ENCODE peak calls at places on chromosomes 2 and 18, in eight cellular contexts. X, O, Q, I, B, A, L and K are unnamed samples.

GRCh38 chr2:85501244-85501643 is 37.7 kb upstream of the MAT2A start:
- DNase-seq in Q (no peak), A (no peak), B (peak; percentile 23), L (no peak), X (no peak), I (no peak), O (no peak), K (peak; percentile 26)

GRCh38 chr2:18362696-18363095 is 197.8 kb downstream of the RDH14 start:
- DNase-seq in A (peak; percentile 86), L (no peak), X (peak; percentile 99), O (no peak), B (no peak), Q (no peak), I (no peak), K (no peak)

GRCh38 chr2:53559302-53559967 is 208.2 kb upstream of the CHAC2 start:
- DNase-seq in B (no peak), A (peak; percentile 6), I (peak; percentile 80), O (peak; percentile 82), Q (peak; percentile 77), X (peak; percentile 7), L (no peak), K (no peak)

GRCh38 chr2:3727397-3728045 is 24.1 kb downstream of the DCDC2C start:
- DNase-seq in A (no peak), B (no peak), X (no peak), L (peak; percentile 54), O (no peak), I (no peak), Q (no peak), K (no peak)

GRCh38 chr2:165245081-165245480 is 5.9 kb downstream of the SCN2A start:
- DNase-seq in X (no peak), Q (no peak), L (no peak), B (no peak), I (no peak), O (no peak), A (no peak), K (no peak)

GRCh38 chr18:71168576-71169145 is 879.8 kb downstream of the SOCS6 start:
- DNase-seq in I (no peak), Q (no peak), X (peak; percentile 3), A (no peak), L (no peak), O (no peak), B (peak; percentile 59), K (peak; percentile 76)

GRCh38 chr2:181275643-181276070 is 181.5 kb upstream of the ITGA4 start:
- DNase-seq in B (no peak), A (no peak), X (no peak), L (peak; percentile 41), O (no peak), I (no peak), Q (no peak), K (no peak)

GRCh38 chr2:165402142-165402541 is 67.4 kb upstream of the CSRNP3 start:
- DNase-seq in A (no peak), X (no peak), L (no peak), O (no peak), I (no peak), Q (no peak), B (peak; percentile 46), K (peak; percentile 56)

GRCh38 chr2:228417526-228417925 is 236.0 kb upstream of the SPHKAP start:
- DNase-seq in X (peak; percentile 2), O (peak; percentile 57), A (peak; percentile 41), L (no peak), B (no peak), Q (no peak), I (peak; percentile 44), K (no peak)

GRCh38 chr2:65231121-65231520 is 3.5 kb downstream of the ACTR2 start:
- DNase-seq in X (peak; percentile 70), I (peak; percentile 34), A (peak; percentile 77), O (peak; percentile 4), B (peak; percentile 3), Q (no peak), L (no peak), K (peak; percentile 9)

GRCh38 chr2:110958720-110959119 is 162.0 kb upstream of the BCL2L11 start:
- DNase-seq in X (no peak), I (no peak), L (no peak), B (no peak), A (no peak), Q (no peak), O (no peak), K (no peak)

GRCh38 chr2:176109226-176109954 is 2.3 kb downstream of the HOXD11 start:
- DNase-seq in X (no peak), O (no peak), B (no peak), L (no peak), A (peak; percentile 57), Q (no peak), I (no peak), K (peak; percentile 56)

GRCh38 chr18:23565916-23566547 is 20.3 kb downstream of the NPC1 start:
- DNase-seq in B (no peak), L (no peak), A (no peak), Q (no peak), I (peak; percentile 75), O (peak; percentile 84), X (no peak), K (no peak)

GRCh38 chr2:152507941-152508340 is 173.0 kb downstream of the FMNL2 start:
- DNase-seq in L (no peak), X (no peak), B (no peak), O (no peak), I (no peak), A (no peak), Q (no peak), K (no peak)

GRCh38 chr2:27080603-27080938 is 2.2 kb downstream of the EMILIN1 start:
- DNase-seq in X (no peak), I (no peak), L (no peak), O (no peak), B (no peak), Q (no peak), A (no peak), K (no peak)

GRCh38 chr2:62375051-62375450 is 130.9 kb downstream of the TMEM17 start:
- DNase-seq in L (no peak), I (no peak), O (no peak), B (no peak), Q (no peak), X (no peak), A (no peak), K (no peak)

GRCh38 chr18:49177812-49178211 is 227.0 kb upstream of the SMAD7 start:
- DNase-seq in B (no peak), O (peak; percentile 63), X (peak; percentile 90), I (no peak), Q (no peak), L (no peak), A (peak; percentile 78), K (no peak)

GRCh38 chr2:3368261-3368722 is 9.3 kb downstream of the EIPR1 start:
- DNase-seq in O (no peak), B (no peak), A (no peak), L (no peak), X (no peak), Q (no peak), I (no peak), K (no peak)

GRCh38 chr2:14094592-14094991 is 537.9 kb upstream of the LRATD1 start:
- DNase-seq in B (no peak), I (peak; percentile 33), Q (no peak), A (no peak), O (no peak), X (no peak), L (no peak), K (no peak)

GRCh38 chr18:48164096-48164475 is 233.6 kb upstream of the SMAD2 start:
- DNase-seq in X (no peak), A (no peak), L (no peak), B (no peak), O (no peak), I (no peak), Q (no peak), K (no peak)

GRCh38 chr2:170840717-170841210 is 24.1 kb downstream of the GAD1 start:
- DNase-seq in B (no peak), I (no peak), Q (no peak), O (no peak), X (no peak), A (no peak), L (no peak), K (no peak)

GRCh38 chr2:167462379-167462778 is 574.1 kb downstream of the XIRP2 start:
- DNase-seq in L (no peak), I (no peak), B (no peak), Q (no peak), X (no peak), A (no peak), O (no peak), K (no peak)

GRCh38 chr2:233444501-233444900 is 90.2 kb downstream of the DGKD start:
- DNase-seq in Q (no peak), O (no peak), X (no peak), I (no peak), B (no peak), A (no peak), L (no peak), K (no peak)

GRCh38 chr2:224849264-224849663 is 133.1 kb upstream of the CCDC195 start:
- DNase-seq in O (peak; percentile 32), I (no peak), Q (no peak), X (no peak), B (no peak), L (peak; percentile 17), A (no peak), K (no peak)
- H3K36me3 ChIP-seq in O (no peaks in the 10 kb centered on the region), I (no peaks in the 10 kb centered on the region), Q (no peaks in the 10 kb centered on the region), X (peaks cover 5% of the 10 kb centered on the region), B (no peaks in the 10 kb centered on the region), L (no peaks in the 10 kb centered on the region), A (peaks cover 12% of the 10 kb centered on the region), K (no peaks in the 10 kb centered on the region)

GRCh38 chr18:46877329-46877987 is 39.8 kb downstream of the PIAS2 start:
- DNase-seq in I (no peak), B (no peak), O (no peak), Q (no peak), A (no peak), X (no peak), L (peak; percentile 14), K (no peak)
- H3K27ac ChIP-seq in I (no peak overlapping the region), B (no peak overlapping the region), O (no peak overlapping the region), Q (no peak overlapping the region), A (no peak overlapping the region), X (no peak overlapping the region), L (peak overlapping the region; percentile 73), K (no peak overlapping the region)

DNA sequence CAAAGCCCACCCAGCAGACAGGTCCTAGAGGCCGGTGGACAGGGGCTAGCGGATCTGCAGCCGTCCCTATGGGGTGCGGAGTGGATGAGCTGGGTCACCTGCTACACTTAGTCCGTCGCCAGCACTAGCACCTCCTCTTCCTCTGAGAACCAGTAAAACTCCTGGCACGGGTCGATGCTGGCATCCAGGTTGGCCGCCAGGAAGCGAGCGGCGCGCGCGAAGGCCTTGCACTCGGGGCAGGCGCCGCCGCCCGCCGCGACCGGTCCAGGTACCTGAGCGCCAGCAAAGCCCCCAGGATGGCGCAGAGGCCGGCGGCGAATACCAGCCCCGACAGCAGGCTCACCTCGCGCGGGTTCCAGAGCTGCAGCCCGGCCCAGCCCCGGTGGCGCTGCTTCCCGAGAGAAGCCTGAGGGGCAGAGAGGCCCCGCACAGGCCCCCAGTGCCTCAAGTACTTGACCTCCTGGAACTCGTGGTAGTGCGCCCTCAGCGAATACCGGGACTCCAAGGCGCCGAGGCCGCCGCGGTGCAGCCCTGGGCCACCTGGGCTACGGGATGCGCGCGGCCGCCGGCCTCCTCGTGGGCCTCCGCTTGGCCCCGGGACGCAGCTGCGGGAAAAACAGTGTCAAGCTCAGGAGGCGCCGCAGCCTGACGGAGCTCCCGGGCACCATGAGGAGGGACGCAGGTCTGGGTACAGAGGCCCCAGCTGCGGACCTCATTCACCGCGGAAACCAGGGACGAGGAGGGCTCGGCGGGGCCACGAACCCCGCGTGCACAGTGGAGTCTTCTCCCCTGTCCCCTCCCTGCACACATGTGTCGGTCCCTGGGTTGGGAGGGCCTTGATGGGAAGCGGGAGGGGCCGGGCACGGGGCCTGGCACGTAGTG is 27.5 kb upstream of the ALPP start:
- DNase-seq in Q (no peak), L (no peak), B (no peak), O (no peak), A (no peak), I (no peak), X (no peak), K (no peak)
- TF ChIP-seq EZH2 in Q (no peak), L (no peak), B (peak; percentile 98), O (no peak), A (no peak), I (no peak), X (no peak), K (peak; percentile 68)

GRCh38 chr2:218578272-218578877 is 9.7 kb downstream of the CNOT9 start:
- DNase-seq in Q (no peak), O (no peak), L (no peak), I (no peak), B (no peak), A (no peak), X (no peak), K (no peak)
- H3K36me3 ChIP-seq in Q (peaks cover 13% of the 10 kb centered on the region), O (peaks cover 16% of the 10 kb centered on the region), L (peaks cover 8% of the 10 kb centered on the region), I (peaks cover 26% of the 10 kb centered on the region), B (no peaks in the 10 kb centered on the region), A (peaks cover 31% of the 10 kb centered on the region), X (peaks cover 3% of the 10 kb centered on the region), K (peaks cover 42% of the 10 kb centered on the region)